ENCODE peak calls at places on chromosomes 4 and X, in five cellular contexts. H is IMR-90, Y is neural progenitor cell, F is hepatocyte, Z is fibroblast of lung. O is an unnamed sample.

GRCh38 chr4:124337874-124338273 is 374.7 kb downstream of the ANKRD50 start:
- DNase-seq in F (no peak), Z (peak), H (peak), Y (no peak), O (peak)

GRCh38 chrX:53080628-53081580 is 1.3 kb upstream of the TSPYL2 start:
- DNase-seq in H (peak), Z (peak), F (no peak), Y (peak), O (no peak)

GRCh38 chr4:8468746-8469535 is 28.4 kb downstream of the TRMT44 start:
- DNase-seq in F (peak), H (peak), Y (peak), Z (peak), O (peak)

GRCh38 chr4:150117094-150117493 is 38.8 kb downstream of the DCLK2 start:
- DNase-seq in Z (peak), H (peak), Y (no peak), F (no peak), O (no peak)

GRCh38 chr4:87116230-87116629 is 104.2 kb downstream of the KLHL8 start:
- DNase-seq in Y (no peak), Z (peak), F (no peak), H (no peak), O (no peak)

GRCh38 chr4:111283066-111283677 is 660.3 kb upstream of the PITX2 start:
- DNase-seq in Z (peak), Y (peak), H (peak), F (peak), O (peak)

GRCh38 chrX:120774611-120775010 is 101.1 kb downstream of the CT47B1 start:
- DNase-seq in Y (no peak), H (no peak), F (no peak), Z (no peak), O (no peak)

GRCh38 chr4:85543832-85544231 is 68.9 kb downstream of the ARHGAP24 start:
- DNase-seq in Y (no peak), H (peak), F (no peak), Z (peak), O (no peak)

GRCh38 chr4:31674313-31674947 is 954.3 kb downstream of the PCDH7 start:
- DNase-seq in H (peak), Z (no peak), Y (peak), F (peak), O (peak)

GRCh38 chr4:3639613-3640586 is 107.7 kb upstream of the LRPAP1 start:
- DNase-seq in H (no peak), F (no peak), Z (peak), Y (no peak), O (no peak)

GRCh38 chr4:3642056-3642630 is 109.9 kb upstream of the LRPAP1 start:
- DNase-seq in Z (no peak), Y (no peak), F (no peak), H (no peak), O (no peak)

GRCh38 chr4:3638080-3638715 is 106.0 kb upstream of the LRPAP1 start:
- DNase-seq in Y (no peak), H (no peak), Z (no peak), F (no peak), O (no peak)

GRCh38 chr4:3641501-3641900 is 109.3 kb upstream of the LRPAP1 start:
- DNase-seq in F (no peak), Z (no peak), H (no peak), Y (no peak), O (no peak)

GRCh38 chr4:3640587-3640962 is 108.4 kb upstream of the LRPAP1 start:
- DNase-seq in H (peak), Z (peak), F (no peak), Y (no peak), O (no peak)
- H3K27ac ChIP-seq in H (no peak), Z (no peak), F (no peak), Y (no peak), O (no peak)

DNA sequence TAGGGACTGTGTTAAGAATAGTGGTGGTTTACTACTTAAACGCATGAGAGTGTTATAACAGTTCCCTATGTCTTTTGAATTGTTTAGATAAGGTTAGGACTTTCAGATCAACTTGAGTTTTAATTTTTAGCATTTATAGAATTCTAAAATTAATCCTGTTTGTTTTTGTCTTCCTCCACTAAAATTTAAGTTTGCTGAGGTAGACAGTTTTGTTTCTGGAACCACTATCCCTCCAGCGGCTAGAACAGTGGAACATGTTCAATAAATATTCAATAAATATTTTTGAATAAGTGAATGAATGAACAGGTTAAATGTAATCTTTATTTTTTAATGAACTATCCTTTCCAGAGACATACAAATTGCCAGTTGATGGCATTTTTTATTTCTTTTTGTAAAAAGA is 58.4 kb downstream of the GAB1 start:
- DNase-seq in F (no peak), H (no peak), Z (no peak), Y (no peak), O (no peak)
- H3K27ac ChIP-seq in F (no peak), H (no peak), Z (no peak), Y (no peak), O (no peak)

GRCh38 chr4:113449407-113449974 is 312.0 kb downstream of the CAMK2D start:
- DNase-seq in F (peak), Y (no peak), H (no peak), Z (no peak), O (no peak)

GRCh38 chr4:113445286-113445685 is 316.3 kb downstream of the CAMK2D start:
- DNase-seq in Y (no peak), H (peak), F (peak), Z (peak), O (peak)

GRCh38 chr4:113447695-113448265 is 313.8 kb downstream of the CAMK2D start:
- DNase-seq in Y (no peak), H (no peak), Z (no peak), F (no peak), O (no peak)

GRCh38 chr4:113446019-113446418 is 315.5 kb downstream of the CAMK2D start:
- DNase-seq in H (peak), F (no peak), Y (peak), Z (peak), O (peak)

GRCh38 chr4:113447061-113447460 is 314.5 kb downstream of the CAMK2D start:
- DNase-seq in Y (no peak), F (no peak), H (no peak), Z (peak), O (no peak)
- H3K27ac ChIP-seq in Y (no peak), F (peak), H (no peak), Z (peak), O (no peak)

GRCh38 chr4:2942037-2942531 is 21.1 kb downstream of the NOP14 start:
- DNase-seq in Z (no peak), Y (no peak), H (no peak), F (no peak), O (no peak)

GRCh38 chr4:2942532-2943363 is 20.5 kb downstream of the NOP14 start:
- DNase-seq in F (no peak), H (no peak), Z (no peak), Y (no peak), O (no peak)

GRCh38 chr4:2943364-2944090 is 19.7 kb downstream of the NOP14 start:
- DNase-seq in F (no peak), Y (no peak), H (no peak), Z (no peak), O (no peak)

GRCh38 chr4:2944882-2945526 is 18.2 kb downstream of the NOP14 start:
- DNase-seq in H (no peak), Y (no peak), Z (no peak), F (no peak), O (no peak)

GRCh38 chr4:2944091-2944482 is 19.1 kb downstream of the NOP14 start:
- DNase-seq in F (no peak), H (no peak), Z (no peak), Y (no peak), O (no peak)
- H3K27ac ChIP-seq in F (no peak), H (no peak), Z (no peak), Y (no peak), O (no peak)

GRCh38 chr4:140018931-140019618 is 134.9 kb downstream of the MAML3 start:
- DNase-seq in Y (no peak), Z (peak), F (peak), H (peak), O (no peak)
- H3K27ac ChIP-seq in Y (no peak), Z (no peak), F (peak), H (no peak), O (peak)

O was measured in cardiac muscle cell.